ENCODE peak calls at places on chromosomes 16 and 17, in eight cellular contexts. F, U, W, Q, O, C, B and R are unnamed samples.

GRCh38 chr16:67190041-67190440 is at the start of gene EXOC3L1:
- DNase-seq in F (no peak), U (no peak), W (no peak), Q (no peak), O (no peak), C (no peak), B (no peak), R (no peak)

GRCh38 chr17:28147026-28147425 is 104.5 kb downstream of the NLK start:
- DNase-seq in F (no peak), U (no peak), W (no peak), Q (no peak), O (no peak), C (no peak), B (no peak), R (no peak)

GRCh38 chr17:40290629-40291296 is 3.1 kb downstream of the CDC6 start:
- DNase-seq in F (no peak), U (no peak), W (peak; percentile 70), Q (peak; percentile 81), O (peak; percentile 52), C (peak; percentile 98), B (peak; percentile 73), R (peak; percentile 86)

GRCh38 chr17:59124665-59125064 is 18.0 kb upstream of the TRIM37 start:
- DNase-seq in F (no peak), U (no peak), W (no peak), Q (no peak), O (no peak), C (no peak), B (no peak), R (no peak)

GRCh38 chr17:59878624-59879023 is 14.1 kb downstream of the TUBD1 start:
- DNase-seq in F (no peak), U (no peak), W (no peak), Q (no peak), O (no peak), C (no peak), B (no peak), R (no peak)

GRCh38 chr17:47967607-47968252 is 3.2 kb upstream of the CDK5RAP3 start:
- DNase-seq in F (no peak), U (no peak), W (no peak), Q (no peak), O (no peak), C (peak; percentile 68), B (no peak), R (peak; percentile 75)

GRCh38 chr16:3444032-3444388 is 530 bp downstream of the NAA60 start:
- DNase-seq in F (peak; percentile 30), U (no peak), W (peak; percentile 49), Q (no peak), O (peak; percentile 44), C (peak; percentile 80), B (peak; percentile 43), R (peak; percentile 62)

GRCh38 chr17:19264681-19265080 is 27.5 kb downstream of the EPN2 start:
- DNase-seq in F (no peak), U (no peak), W (no peak), Q (no peak), O (no peak), C (peak; percentile 56), B (no peak), R (no peak)

GRCh38 chr17:48241131-48241591 is 133.6 kb downstream of the SNX11 start:
- DNase-seq in F (peak; percentile 30), U (no peak), W (no peak), Q (peak; percentile 34), O (no peak), C (peak; percentile 86), B (peak; percentile 18), R (peak; percentile 75)

GRCh38 chr16:54290203-54291106 is 3.9 kb upstream of the IRX3 start:
- DNase-seq in F (no peak), U (no peak), W (peak; percentile 67), Q (no peak), O (no peak), C (no peak), B (no peak), R (peak; percentile 1)

GRCh38 chr17:38418069-38418692 is 10.1 kb upstream of the ARHGAP23 start:
- DNase-seq in F (no peak), U (no peak), W (no peak), Q (no peak), O (no peak), C (no peak), B (no peak), R (no peak)

GRCh38 chr16:19844945-19845641 is 39.6 kb downstream of the GPRC5B start:
- DNase-seq in F (no peak), U (no peak), W (no peak), Q (peak; percentile 63), O (no peak), C (peak; percentile 93), B (no peak), R (peak; percentile 80)

GRCh38 chr17:28878981-28879380 is 18.6 kb downstream of the FLOT2 start:
- DNase-seq in F (peak; percentile 18), U (no peak), W (peak; percentile 54), Q (no peak), O (no peak), C (peak; percentile 78), B (no peak), R (peak; percentile 44)

GRCh38 chr17:68580236-68580903 is 20.8 kb downstream of the FAM20A start:
- DNase-seq in F (no peak), U (peak; percentile 35), W (no peak), Q (peak; percentile 73), O (no peak), C (peak; percentile 61), B (no peak), R (peak; percentile 29)

GRCh38 chr16:87000007-87000406 is 317.2 kb downstream of the C16orf95 start:
- DNase-seq in F (no peak), U (no peak), W (no peak), Q (no peak), O (no peak), C (no peak), B (no peak), R (no peak)

GRCh38 chr16:3485821-3486505 is 9.3 kb downstream of the C16orf90 start:
- DNase-seq in F (no peak), U (no peak), W (peak; percentile 29), Q (no peak), O (no peak), C (no peak), B (no peak), R (no peak)

GRCh38 chr16:58661199-58661830 is 23.3 kb downstream of the SLC38A7 start:
- DNase-seq in F (no peak), U (no peak), W (peak; percentile 79), Q (peak; percentile 46), O (peak; percentile 8), C (peak; percentile 94), B (peak; percentile 25), R (peak; percentile 86)

GRCh38 chr16:75924397-75924796 is 198.1 kb upstream of the CPHXL start:
- DNase-seq in F (no peak), U (no peak), W (no peak), Q (no peak), O (no peak), C (no peak), B (no peak), R (no peak)

GRCh38 chr17:44071772-44072171 is 1.2 kb downstream of the G6PC3 start:
- DNase-seq in F (no peak), U (no peak), W (no peak), Q (no peak), O (no peak), C (no peak), B (no peak), R (no peak)

GRCh38 chr16:86072328-86073102 is 173.6 kb downstream of the IRF8 start:
- DNase-seq in F (peak; percentile 54), U (no peak), W (peak; percentile 78), Q (peak; percentile 6), O (no peak), C (peak; percentile 89), B (peak; percentile 55), R (peak; percentile 70)